ENCODE peak calls at places on chromosomes 7 and 10, in five cellular contexts. X, L, M, N and S are unnamed samples.

GRCh38 chr7:26398436-26399308 is 107.0 kb downstream of the SNX10 start:
- DNase-seq in X (peak), L (peak), M (no peak), N (peak), S (peak)

GRCh38 chr10:32793033-32793432 is 165.0 kb downstream of the ITGB1 start:
- DNase-seq in X (no peak), L (no peak), M (no peak), N (no peak), S (no peak)

GRCh38 chr10:78813526-78814429 is 255.0 kb upstream of the ZMIZ1 start:
- DNase-seq in X (no peak), L (no peak), M (no peak), N (no peak), S (no peak)

GRCh38 chr7:79304711-79305110 is 148.8 kb downstream of the MAGI2 start:
- DNase-seq in X (no peak), L (no peak), M (no peak), N (no peak), S (no peak)

GRCh38 chr10:34351161-34351560 is 463.9 kb downstream of the PARD3 start:
- DNase-seq in X (no peak), L (no peak), M (no peak), N (no peak), S (no peak)

GRCh38 chr7:108358553-108358952 is 97.7 kb downstream of the NRCAM start:
- DNase-seq in X (no peak), L (no peak), M (no peak), N (peak), S (no peak)

GRCh38 chr7:30459591-30460245 is 18.9 kb downstream of the NOD1 start:
- DNase-seq in X (no peak), L (no peak), M (no peak), N (peak), S (peak)

GRCh38 chr10:122014652-122015248 is 25.8 kb downstream of the TACC2 start:
- DNase-seq in X (no peak), L (no peak), M (no peak), N (no peak), S (no peak)

GRCh38 chr7:35645691-35646090 is 49.2 kb downstream of the HERPUD2 start:
- DNase-seq in X (no peak), L (no peak), M (no peak), N (no peak), S (no peak)

GRCh38 chr7:152859781-152860191 is 100.2 kb downstream of the ACTR3B start:
- DNase-seq in X (no peak), L (no peak), M (peak), N (peak), S (peak)

GRCh38 chr7:108630002-108630401 is 60.3 kb downstream of the DNAJB9 start:
- DNase-seq in X (no peak), L (peak), M (no peak), N (no peak), S (no peak)

GRCh38 chr10:120208488-120208887 is 248.5 kb upstream of the PLPP4 start:
- DNase-seq in X (no peak), L (no peak), M (no peak), N (no peak), S (no peak)

GRCh38 chr10:6269953-6270867 is 67.5 kb downstream of the PFKFB3 start:
- DNase-seq in X (no peak), L (no peak), M (no peak), N (no peak), S (no peak)

GRCh38 chr7:4266270-4267040 is 415.6 kb upstream of the FOXK1 start:
- DNase-seq in X (no peak), L (no peak), M (no peak), N (no peak), S (no peak)

GRCh38 chr7:42010751-42011150 is 226.3 kb downstream of the GLI3 start:
- DNase-seq in X (no peak), L (no peak), M (no peak), N (no peak), S (no peak)

GRCh38 chr7:41133700-41134099 is 569.2 kb downstream of the INHBA start:
- DNase-seq in X (no peak), L (no peak), M (no peak), N (no peak), S (no peak)

GRCh38 chr7:30710669-30711068 is 28.4 kb upstream of the CRHR2 start:
- DNase-seq in X (peak), L (no peak), M (no peak), N (peak), S (no peak)

GRCh38 chr10:12847361-12847975 is 154.0 kb downstream of the CCDC3 start:
- DNase-seq in X (no peak), L (no peak), M (peak), N (peak), S (peak)

GRCh38 chr7:134331393-134331792 is 14.7 kb upstream of the SLC35B4 start:
- DNase-seq in X (no peak), L (no peak), M (no peak), N (no peak), S (no peak)

GRCh38 chr7:96144260-96144526 is 177.7 kb downstream of the SLC25A13 start:
- DNase-seq in X (no peak), L (no peak), M (no peak), N (no peak), S (no peak)

GRCh38 chr7:103637080-103637479 is 191.1 kb upstream of the SLC26A5 start:
- DNase-seq in X (no peak), L (no peak), M (no peak), N (peak), S (no peak)

GRCh38 chr7:121605297-121605640 is 209.2 kb upstream of the FAM3C start:
- DNase-seq in X (no peak), L (no peak), M (no peak), N (no peak), S (no peak)

GRCh38 chr10:68096913-68097509 is 12.3 kb upstream of the MYPN start:
- DNase-seq in X (peak), L (peak), M (peak), N (peak), S (peak)

DNA sequence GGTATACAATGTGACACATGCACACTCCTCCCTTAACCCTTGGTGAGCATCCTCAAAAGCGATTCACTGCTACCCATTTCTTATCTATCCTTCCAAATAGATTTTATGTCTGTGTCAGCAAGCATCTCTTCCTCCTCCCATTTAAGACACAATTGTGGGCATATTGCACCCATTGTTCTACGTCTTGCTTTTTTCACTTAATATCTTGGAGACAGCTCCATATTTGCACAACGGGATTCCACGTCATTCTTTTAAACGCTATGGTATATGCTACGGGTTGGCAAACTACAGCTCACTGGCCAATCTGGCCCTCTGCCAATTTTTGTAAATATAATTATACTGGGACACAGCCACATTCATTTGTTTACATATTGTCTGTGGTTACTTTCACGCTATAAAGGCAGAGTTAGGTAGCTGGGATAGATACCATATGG is 88.6 kb downstream of the RNF216 start:
- DNase-seq in X (no peak), L (no peak), M (no peak), N (peak), S (peak)
- TF ChIP-seq POLR2A in X (no peak), L (no peak), M (no peak), N (no peak), S (no peak)

DNA sequence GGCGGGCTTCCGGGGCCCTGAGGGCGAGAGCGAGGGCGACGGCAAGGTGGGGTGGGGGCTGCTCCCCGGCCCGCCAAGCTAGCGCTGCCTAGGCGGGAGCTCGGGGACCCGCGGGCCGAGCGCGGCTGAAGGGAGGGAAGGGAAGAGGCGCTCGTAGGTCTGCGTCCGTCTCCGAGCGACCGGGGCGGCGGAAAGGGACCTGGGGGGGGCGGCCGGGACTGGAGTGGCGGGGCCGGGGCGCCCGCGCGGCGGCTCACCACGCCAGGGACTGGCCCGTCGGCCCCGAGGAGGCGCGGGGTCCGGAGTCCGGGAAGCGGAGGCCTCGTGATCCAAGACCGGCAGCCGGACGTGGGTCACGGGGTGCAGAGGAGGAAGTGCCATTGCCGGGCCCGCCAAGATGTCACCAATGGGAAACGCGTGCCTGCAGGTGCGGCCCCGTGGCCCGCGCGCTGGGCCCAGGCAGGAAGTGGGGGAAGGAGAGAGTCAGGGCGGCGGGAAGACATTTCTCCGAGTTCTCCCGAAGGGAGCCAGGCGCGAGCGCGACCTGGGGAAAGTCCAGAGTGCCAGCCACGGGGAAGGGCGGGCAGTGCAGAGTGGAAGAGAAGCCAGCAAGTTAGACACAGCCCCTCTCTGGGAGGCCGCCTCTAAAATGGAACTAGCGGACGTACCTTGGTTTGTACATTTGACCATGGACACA is 11.9 kb downstream of the HNRNPF start:
- DNase-seq in X (peak), L (peak), M (peak), N (peak), S (peak)
- TF ChIP-seq POLR2A in X (no peak), L (peak), M (no peak), N (peak), S (peak)

GRCh38 chr10:116747325-116747724 is 5.0 kb upstream of the HSPA12A start:
- DNase-seq in X (no peak), L (no peak), M (no peak), N (no peak), S (no peak)
- TF ChIP-seq POLR2A in X (no peak), L (no peak), M (no peak), N (no peak), S (no peak)

GRCh38 chr10:103770139-103770538 is 85.2 kb downstream of the SH3PXD2A start:
- DNase-seq in X (no peak), L (no peak), M (no peak), N (no peak), S (no peak)

GRCh38 chr10:103775786-103776185 is 79.6 kb downstream of the SH3PXD2A start:
- DNase-seq in X (no peak), L (no peak), M (no peak), N (no peak), S (no peak)

GRCh38 chr10:103769176-103769575 is 86.2 kb downstream of the SH3PXD2A start:
- DNase-seq in X (no peak), L (no peak), M (no peak), N (no peak), S (no peak)

GRCh38 chr10:103768345-103768744 is 87.0 kb downstream of the SH3PXD2A start:
- DNase-seq in X (no peak), L (no peak), M (no peak), N (no peak), S (no peak)

GRCh38 chr10:103772096-103772845 is 83.1 kb downstream of the SH3PXD2A start:
- DNase-seq in X (peak), L (peak), M (peak), N (peak), S (no peak)
- TF ChIP-seq POLR2A in X (no peak), L (peak), M (peak), N (no peak), S (no peak)

DNA sequence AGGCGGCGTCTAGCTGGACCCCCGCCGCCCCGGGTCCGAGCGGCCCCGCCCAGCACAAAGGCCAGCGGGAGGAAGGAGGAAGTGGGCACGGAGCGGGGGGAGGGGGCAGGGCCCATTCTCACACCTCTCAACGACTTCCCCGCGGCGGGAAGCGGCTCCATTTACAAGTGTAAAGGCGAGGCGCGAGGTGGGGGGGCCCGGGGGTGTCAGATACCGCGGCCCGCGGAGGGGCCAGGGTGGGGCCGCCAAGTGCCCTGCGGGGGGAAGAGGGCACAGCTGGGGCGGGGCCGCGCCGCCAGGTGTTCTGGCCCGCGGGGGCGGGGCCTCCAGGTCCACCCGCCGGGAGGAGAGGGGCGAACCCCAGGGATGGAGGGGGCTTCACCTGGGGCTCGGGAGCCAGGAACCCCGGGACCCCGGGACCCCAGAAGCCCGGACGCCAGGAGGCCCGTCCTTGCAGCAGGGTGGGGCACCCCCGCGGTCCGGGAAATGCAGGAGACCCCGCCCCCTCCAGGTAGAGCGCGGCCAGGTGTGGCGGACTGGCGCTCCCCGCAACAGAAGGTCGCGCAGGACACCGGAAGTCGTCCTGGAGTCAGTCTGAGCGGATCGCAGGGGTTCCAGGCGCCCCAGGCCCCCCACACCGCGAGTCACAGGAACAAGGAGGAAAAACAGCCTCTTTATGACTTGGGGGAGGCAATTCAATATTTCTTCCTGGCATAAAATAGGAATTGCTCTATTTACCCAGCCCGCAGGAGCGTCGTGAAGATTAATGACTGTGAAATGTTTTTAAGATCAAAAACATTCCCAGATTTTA is 8.3 kb downstream of the CTBP2 start:
- DNase-seq in X (no peak), L (no peak), M (no peak), N (no peak), S (no peak)
- TF ChIP-seq POLR2A in X (no peak), L (no peak), M (no peak), N (no peak), S (no peak)

GRCh38 chr10:110304780-110305421 is at the start of gene SMNDC1:
- DNase-seq in X (peak), L (peak), M (peak), N (peak), S (peak)
- TF ChIP-seq POLR2A in X (peak), L (peak), M (peak), N (peak), S (peak)

DNA sequence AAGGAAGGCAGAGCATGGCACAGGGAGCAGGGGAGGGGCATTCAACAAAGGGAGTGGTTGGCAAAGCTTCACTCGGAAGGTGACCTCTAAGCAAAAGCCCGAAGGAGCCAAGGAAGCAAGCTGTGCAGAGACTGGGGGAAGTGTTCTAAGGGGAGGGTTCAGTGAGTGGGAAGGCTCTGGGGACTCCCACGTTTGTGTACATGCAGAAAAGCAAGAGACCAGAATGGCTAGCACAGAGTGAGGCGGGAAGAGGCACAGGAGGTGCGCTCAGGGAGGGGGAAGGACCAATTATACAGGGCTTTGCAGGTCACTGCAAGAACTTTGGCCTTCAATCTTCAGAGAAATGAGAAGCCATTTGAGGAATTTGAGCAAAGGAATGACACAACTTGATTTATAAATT is 7.4 kb downstream of the ARHGAP21 start:
- DNase-seq in X (no peak), L (peak), M (no peak), N (peak), S (no peak)
- TF ChIP-seq POLR2A in X (no peak), L (peak), M (no peak), N (no peak), S (no peak)

DNA sequence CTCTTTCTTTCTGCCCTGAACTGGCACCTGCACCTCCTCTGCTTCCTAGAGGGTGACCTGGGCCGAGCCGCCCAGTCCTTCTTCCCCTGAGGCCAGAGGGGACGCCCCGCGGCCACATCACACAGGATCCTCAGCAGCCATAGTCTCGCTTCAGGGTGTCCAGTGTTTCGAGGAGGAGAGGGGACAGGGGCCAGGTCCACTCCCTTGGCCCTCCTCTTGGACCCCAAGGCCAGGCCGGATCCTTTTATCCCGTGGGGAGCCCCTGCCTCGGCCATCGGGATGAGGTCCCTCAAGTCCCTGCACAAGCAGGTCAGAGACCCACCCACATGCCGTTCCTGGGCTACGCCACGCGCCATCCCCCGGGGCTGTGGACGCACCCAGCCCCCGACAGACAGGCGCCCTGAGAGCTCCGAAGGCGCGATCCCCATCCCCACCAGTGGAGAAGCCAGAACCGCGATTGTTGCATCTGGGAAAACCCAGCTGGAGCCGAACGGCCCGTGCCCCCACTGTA is 3.6 kb downstream of the BHLHA15 start:
- DNase-seq in X (no peak), L (no peak), M (no peak), N (no peak), S (no peak)
- TF ChIP-seq POLR2A in X (no peak), L (no peak), M (no peak), N (no peak), S (no peak)

GRCh38 chr7:93092757-93093370 is 24.9 kb downstream of the SAMD9 start:
- DNase-seq in X (no peak), L (no peak), M (peak), N (peak), S (no peak)

GRCh38 chr7:93097388-93097787 is 20.4 kb downstream of the SAMD9 start:
- DNase-seq in X (no peak), L (no peak), M (no peak), N (no peak), S (no peak)
- TF ChIP-seq POLR2A in X (no peak), L (no peak), M (no peak), N (no peak), S (no peak)